ENCODE peak calls at places on chromosomes 6 and 20, in four cellular contexts. K is WERI-Rb-1, G is progenitor cell of endocrine pancreas, J is astrocyte of the spinal cord. I is an unnamed sample.

GRCh38 chr20:22560817-22561216 is 23.6 kb downstream of the FOXA2 start:
- DNase-seq in K (no peak), G (no peak), J (no peak), I (no peak)

GRCh38 chr20:31811796-31812728 is 7.1 kb upstream of the MYLK2 start:
- DNase-seq in K (no peak), G (no peak), J (peak; percentile 92), I (no peak)

GRCh38 chr20:13430346-13431002 is 208.3 kb downstream of the TASP1 start:
- DNase-seq in K (no peak), G (no peak), J (peak; percentile 31), I (no peak)

GRCh38 chr20:17663486-17663885 is 18.6 kb downstream of the RRBP1 start:
- DNase-seq in K (no peak), G (no peak), J (peak; percentile 68), I (no peak)

GRCh38 chr6:35487653-35488516 is 9.0 kb downstream of the TEAD3 start:
- DNase-seq in K (no peak), G (no peak), J (peak; percentile 35), I (no peak)

GRCh38 chr6:135871878-135872277 is 20.4 kb downstream of the PDE7B start:
- DNase-seq in K (no peak), G (no peak), J (peak; percentile 57), I (no peak)

GRCh38 chr6:136886110-136886509 is 36.0 kb upstream of the SLC35D3 start:
- DNase-seq in K (no peak), G (no peak), J (no peak), I (no peak)

GRCh38 chr6:141195251-141195832 is 937.4 kb upstream of the GJE1 start:
- DNase-seq in K (no peak), G (no peak), J (no peak), I (no peak)

GRCh38 chr20:38084425-38084951 is 50.9 kb downstream of the RPRD1B start:
- DNase-seq in K (no peak), G (no peak), J (peak; percentile 75), I (no peak)

GRCh38 chr6:14792118-14792955 is 453.5 kb upstream of the JARID2 start:
- DNase-seq in K (no peak), G (no peak), J (no peak), I (no peak)

GRCh38 chr6:128071212-128071611 is 170.4 kb upstream of the THEMIS start:
- DNase-seq in K (no peak), G (no peak), J (no peak), I (no peak)

GRCh38 chr20:25580711-25581110 is 4.6 kb downstream of the NINL start:
- DNase-seq in K (no peak), G (no peak), J (no peak), I (no peak)

GRCh38 chr6:164069352-164070022 is 655.0 kb downstream of the QKI start:
- DNase-seq in K (no peak), G (no peak), J (peak; percentile 86), I (no peak)

GRCh38 chr6:100466410-100467143 is 1.9 kb upstream of the SIM1 start:
- DNase-seq in K (no peak), G (no peak), J (no peak), I (peak; percentile 24)

GRCh38 chr6:161011509-161012480 is 20.2 kb downstream of the MAP3K4 start:
- DNase-seq in K (no peak), G (no peak), J (peak; percentile 37), I (no peak)

GRCh38 chr6:154868143-154868594 is 126.9 kb upstream of the TIAM2 start:
- DNase-seq in K (peak; percentile 16), G (no peak), J (peak; percentile 73), I (peak; percentile 36)

GRCh38 chr6:113967777-113968176 is 3.2 kb downstream of the HDAC2 start:
- DNase-seq in K (no peak), G (no peak), J (no peak), I (no peak)

GRCh38 chr20:46232575-46232974 is 75.7 kb downstream of the CDH22 start:
- DNase-seq in K (no peak), G (no peak), J (no peak), I (no peak)

GRCh38 chr20:54645445-54646155 is 170.2 kb downstream of the DOK5 start:
- DNase-seq in K (no peak), G (no peak), J (no peak), I (no peak)

GRCh38 chr20:20594171-20594530 is 118.3 kb downstream of the RALGAPA2 start:
- DNase-seq in K (no peak), G (no peak), J (peak; percentile 57), I (peak; percentile 23)

GRCh38 chr20:44579313-44580090 is 2.9 kb upstream of the PKIG start:
- DNase-seq in K (no peak), G (no peak), J (no peak), I (no peak)

GRCh38 chr6:149806127-149806526 is 56.6 kb downstream of the PCMT1 start:
- DNase-seq in K (no peak), G (no peak), J (peak; percentile 5), I (no peak)

GRCh38 chr6:35370124-35370741 is 27.9 kb downstream of the PPARD start:
- DNase-seq in K (no peak), G (no peak), J (peak; percentile 95), I (peak; percentile 60)

GRCh38 chr6:38443341-38443740 is 196.4 kb downstream of the BTBD9 start:
- DNase-seq in K (peak; percentile 37), G (no peak), J (no peak), I (no peak)

GRCh38 chr20:38804682-38805501 is 605 bp upstream of the PPP1R16B start:
- DNase-seq in K (no peak), G (no peak), J (no peak), I (peak; percentile 74)

GRCh38 chr6:163872335-163872734 is 457.8 kb downstream of the QKI start:
- DNase-seq in K (no peak), G (no peak), J (peak; percentile 70), I (no peak)

GRCh38 chr6:86707545-86708120 is 229.7 kb upstream of the HTR1E start:
- DNase-seq in K (no peak), G (no peak), J (no peak), I (no peak)

GRCh38 chr20:10047427-10047826 is 12.6 kb downstream of the ANKEF1 start:
- DNase-seq in K (peak; percentile 45), G (no peak), J (no peak), I (no peak)

GRCh38 chr20:32238483-32239425 is 31.1 kb downstream of the POFUT1 start:
- DNase-seq in K (no peak), G (no peak), J (no peak), I (no peak)

GRCh38 chr20:20367681-20368413 is at the start of gene INSM1:
- DNase-seq in K (peak; percentile 99), G (peak; percentile 25), J (no peak), I (peak; percentile 53)

GRCh38 chr20:3106658-3107463 is 22.3 kb upstream of the AVP start:
- DNase-seq in K (no peak), G (no peak), J (no peak), I (no peak)

GRCh38 chr20:56788671-56789610 is 159.8 kb downstream of the TFAP2C start:
- DNase-seq in K (no peak), G (no peak), J (peak; percentile 23), I (no peak)

GRCh38 chr6:30556714-30556963 is 350 bp upstream of the GNL1 start:
- DNase-seq in K (peak; percentile 88), G (peak; percentile 53), J (no peak), I (peak; percentile 93)

GRCh38 chr6:13188306-13188705 is 140.0 kb downstream of the TBC1D7 start:
- DNase-seq in K (no peak), G (no peak), J (no peak), I (no peak)

GRCh38 chr6:155276638-155277037 is 12.8 kb downstream of the CLDN20 start:
- DNase-seq in K (no peak), G (no peak), J (no peak), I (no peak)

GRCh38 chr6:30041821-30042220 is 19.2 kb upstream of the POLR1H start:
- DNase-seq in K (peak; percentile 32), G (no peak), J (no peak), I (no peak)

GRCh38 chr6:159168536-159169192 is 536 bp upstream of the FNDC1 start:
- DNase-seq in K (peak; percentile 81), G (peak; percentile 39), J (peak; percentile 31), I (no peak)

GRCh38 chr6:113120577-113121285 is 736.4 kb upstream of the MARCKS start:
- DNase-seq in K (no peak), G (no peak), J (peak; percentile 99), I (no peak)

GRCh38 chr6:116008470-116009229 is 52.0 kb downstream of the FRK start:
- DNase-seq in K (no peak), G (no peak), J (peak; percentile 90), I (no peak)
- TF ChIP-seq CTCF in K (no peak), G (no peak), J (no peak), I (no peak)

GRCh38 chr20:62578294-62578897 is 63.9 kb upstream of the SLCO4A1 start:
- DNase-seq in K (peak; percentile 28), G (no peak), J (no peak), I (no peak)
- TF ChIP-seq CTCF in K (no peak), G (no peak), J (no peak), I (no peak)

GRCh38 chr6:78861509-78861908 is 5.8 kb upstream of the IRAK1BP1 start:
- DNase-seq in K (no peak), G (no peak), J (no peak), I (no peak)
- TF ChIP-seq CTCF in K (peak; percentile 15), G (peak; percentile 18), J (peak; percentile 23), I (no peak)

DNA sequence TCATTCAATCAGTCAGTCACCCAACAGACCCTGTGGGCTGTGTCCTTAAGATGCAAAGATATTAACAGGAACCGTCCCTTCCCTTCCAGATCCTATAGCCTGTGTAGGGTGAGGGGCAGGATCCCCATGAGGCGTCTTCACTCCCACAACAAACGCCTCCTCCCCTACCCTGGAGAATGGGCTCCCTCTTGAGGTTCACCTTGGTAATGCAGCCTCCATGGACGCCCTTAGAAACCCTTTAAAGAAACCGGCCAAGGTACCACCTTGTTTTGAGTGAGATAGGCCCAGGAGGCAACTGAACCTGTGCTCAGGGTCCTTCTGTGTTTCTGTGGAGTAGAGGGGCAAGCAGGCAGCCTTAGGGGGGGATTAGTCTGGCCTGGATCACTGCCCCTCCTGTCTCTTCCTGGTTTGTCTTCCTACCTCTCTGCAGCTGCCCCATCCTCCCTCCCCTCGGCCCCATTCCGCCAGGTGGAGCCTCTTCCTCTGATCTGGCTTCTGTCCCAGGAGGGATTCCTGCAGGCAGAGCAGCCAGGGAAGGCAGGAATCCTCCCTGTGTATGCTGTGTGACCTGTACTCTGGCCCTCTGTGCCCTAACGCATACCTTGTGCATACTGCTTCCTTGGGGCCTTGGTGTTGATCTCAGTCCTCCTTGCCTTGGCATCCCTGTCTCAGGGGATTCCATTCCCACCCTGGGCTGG is 6.6 kb upstream of the GUCA1A start:
- DNase-seq in K (peak; percentile 95), G (peak; percentile 78), J (peak; percentile 71), I (peak; percentile 89)
- TF ChIP-seq CTCF in K (peak; percentile 87), G (peak; percentile 89), J (peak; percentile 95), I (peak; percentile 92)

GRCh38 chr6:167501831-167502385 is 177.0 kb downstream of the TTLL2 start:
- DNase-seq in K (peak; percentile 41), G (no peak), J (peak; percentile 8), I (no peak)
- TF ChIP-seq CTCF in K (peak; percentile 55), G (peak; percentile 54), J (peak; percentile 24), I (no peak)